ENCODE peak calls at places on chromosomes 5 and 9, in nine cellular contexts. K, F, C, Q, L, W, N, Z and O are unnamed samples.

GRCh38 chr5:151068571-151069197 is 12.2 kb downstream of the TNIP1 start:
- DNase-seq in W (peak; percentile 50), K (peak; percentile 38), Q (no peak), C (peak; percentile 74), N (peak; percentile 29), L (no peak), Z (no peak), F (no peak), O (no peak)

GRCh38 chr5:178538624-178539344 is 51.4 kb downstream of the COL23A1 start:
- DNase-seq in C (no peak), L (peak; percentile 10), Q (no peak), W (no peak), F (no peak), Z (no peak), K (peak; percentile 53), N (no peak), O (no peak)

GRCh38 chr5:87136096-87136495 is 131.6 kb upstream of the RASA1 start:
- DNase-seq in N (no peak), L (no peak), Q (no peak), Z (no peak), C (no peak), W (no peak), F (no peak), K (no peak), O (no peak)

GRCh38 chr5:67648201-67648671 is 451.6 kb upstream of the CD180 start:
- DNase-seq in K (peak; percentile 95), L (peak; percentile 94), N (peak; percentile 75), Z (peak; percentile 66), C (no peak), F (no peak), W (peak; percentile 63), Q (no peak), O (no peak)

GRCh38 chr5:29005386-29005785 is 1967.0 kb upstream of the CDH9 start:
- DNase-seq in K (no peak), Z (no peak), F (peak; percentile 29), Q (no peak), L (peak; percentile 4), N (no peak), W (no peak), C (no peak), O (peak; percentile 33)

GRCh38 chr9:16515879-16516289 is 354.6 kb downstream of the BNC2 start:
- DNase-seq in L (peak; percentile 91), Z (no peak), C (no peak), F (peak; percentile 72), Q (no peak), N (no peak), W (no peak), K (peak; percentile 76), O (peak; percentile 16)

GRCh38 chr9:106920701-106921283 is 57.8 kb downstream of the ZNF462 start:
- DNase-seq in K (peak; percentile 42), C (no peak), Q (peak; percentile 12), Z (no peak), L (peak; percentile 57), N (peak; percentile 56), F (peak; percentile 51), W (peak; percentile 65), O (no peak)

GRCh38 chr9:27749838-27750237 is 176.6 kb upstream of the C9orf72 start:
- DNase-seq in K (no peak), L (no peak), F (no peak), Z (no peak), W (no peak), Q (no peak), C (no peak), N (no peak), O (no peak)

GRCh38 chr9:89597711-89598707 is 6.8 kb upstream of the GADD45G start:
- DNase-seq in W (peak; percentile 66), Z (no peak), L (peak; percentile 80), K (peak; percentile 49), N (peak; percentile 46), C (peak; percentile 73), F (peak; percentile 74), Q (no peak), O (peak; percentile 68)

GRCh38 chr9:70602364-70603019 is 188.0 kb upstream of the KLF9 start:
- DNase-seq in Q (peak; percentile 65), L (peak; percentile 95), F (peak; percentile 73), C (peak; percentile 65), N (peak; percentile 50), W (peak; percentile 61), Z (no peak), K (peak; percentile 88), O (peak; percentile 49)

GRCh38 chr9:97555164-97555563 is 53.7 kb downstream of the TMOD1 start:
- DNase-seq in N (peak; percentile 72), L (peak; percentile 35), C (no peak), K (no peak), Z (no peak), Q (no peak), F (peak; percentile 63), W (no peak), O (no peak)

GRCh38 chr5:177404641-177405134 is 4.2 kb upstream of the PFN3 start:
- DNase-seq in F (no peak), Z (no peak), N (no peak), Q (no peak), L (no peak), W (no peak), C (no peak), K (no peak), O (no peak)

DNA sequence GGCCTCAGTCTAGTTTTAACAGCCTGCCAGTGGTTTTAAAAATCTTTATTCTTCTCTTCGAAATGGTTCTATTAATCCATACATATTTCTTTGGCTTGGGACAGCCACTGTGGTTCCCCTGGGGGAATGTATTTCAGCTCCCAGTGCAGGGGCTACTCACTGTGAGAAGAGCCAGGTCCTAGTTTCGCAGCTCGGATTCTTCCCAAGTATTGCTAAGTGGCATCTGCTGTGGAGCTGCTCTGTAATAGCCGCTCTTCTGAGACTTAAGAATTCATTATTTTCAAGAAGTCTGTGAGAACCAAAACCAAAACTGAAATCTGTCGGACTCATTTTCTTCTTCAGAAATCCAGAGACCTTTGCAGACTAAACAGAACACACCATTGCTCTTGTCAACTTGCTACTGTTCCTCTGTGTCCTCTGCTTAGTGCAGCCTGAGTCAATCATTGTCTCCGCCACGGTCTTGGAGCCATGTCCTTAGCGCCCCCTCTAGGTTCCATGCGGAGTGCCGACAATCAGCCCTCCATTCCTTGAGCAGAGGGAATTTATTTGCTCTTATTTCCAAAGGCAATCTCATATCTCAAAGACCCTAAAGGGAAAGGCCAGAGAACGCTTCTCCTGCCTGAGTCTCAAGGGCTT is 478.2 kb downstream of the SPATA31D1 start:
- DNase-seq in W (no peak), L (peak; percentile 20), N (peak; percentile 19), K (peak; percentile 25), F (peak; percentile 86), C (peak; percentile 70), Z (no peak), Q (no peak), O (peak; percentile 67)
- TF ChIP-seq CTCF in W (no peak), L (peak; percentile 42), N (peak; percentile 41), K (peak; percentile 52), F (peak; percentile 88), C (peak; percentile 35), Z (no peak), Q (peak; percentile 21), O (peak; percentile 52)

GRCh38 chr5:141412853-141413539 is at the start of gene PCDHGA10:
- DNase-seq in C (peak; percentile 86), W (peak; percentile 62), N (no peak), L (peak; percentile 83), F (peak; percentile 57), Z (peak; percentile 41), K (peak; percentile 78), Q (peak; percentile 71), O (peak; percentile 70)
- TF ChIP-seq CTCF in C (peak; percentile 77), W (peak; percentile 41), N (peak; percentile 59), L (peak; percentile 75), F (peak; percentile 41), Z (no peak), K (peak; percentile 82), Q (peak; percentile 84), O (peak; percentile 81)

DNA sequence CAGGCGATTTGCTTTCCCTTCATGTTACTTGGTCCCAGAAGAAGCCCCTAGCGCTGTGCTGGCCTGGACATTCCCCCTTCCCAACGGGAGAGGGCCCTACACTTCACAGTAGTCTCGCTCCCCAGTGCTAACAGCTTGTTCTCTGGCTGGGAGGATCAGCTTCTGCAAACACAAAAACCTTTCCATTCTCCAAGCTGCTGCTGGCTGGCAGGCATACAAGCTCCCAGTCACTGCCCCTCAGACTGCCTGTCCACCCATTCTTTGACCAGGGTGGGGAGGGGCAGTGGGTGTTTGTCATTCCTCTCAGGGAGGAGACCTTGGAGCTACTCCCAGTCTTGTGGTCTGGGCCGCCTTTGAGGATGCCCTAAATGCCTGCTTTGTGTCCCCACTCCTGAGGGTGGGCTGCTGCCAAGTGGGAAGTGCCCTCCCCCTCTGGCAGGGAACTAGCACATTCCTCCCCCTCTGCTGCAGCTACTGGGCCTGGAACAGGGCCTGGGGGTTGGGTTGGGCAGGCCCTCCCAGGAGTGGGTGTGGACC is 20.8 kb downstream of the ENHO start:
- DNase-seq in Q (no peak), W (peak; percentile 24), F (peak; percentile 77), K (peak; percentile 84), C (no peak), L (peak; percentile 62), Z (no peak), N (peak; percentile 62), O (no peak)
- TF ChIP-seq CTCF in Q (no peak), W (no peak), F (peak; percentile 49), K (peak; percentile 37), C (no peak), L (peak; percentile 62), Z (no peak), N (peak; percentile 55), O (no peak)

GRCh38 chr9:68947842-68948569 is 65.9 kb downstream of the PRKACG start:
- DNase-seq in L (no peak), Z (no peak), C (no peak), N (no peak), W (no peak), Q (no peak), F (no peak), K (no peak), O (no peak)

GRCh38 chr9:68947015-68947414 is 66.9 kb downstream of the PRKACG start:
- DNase-seq in W (no peak), Z (no peak), K (no peak), Q (no peak), L (no peak), F (no peak), N (no peak), C (no peak), O (no peak)

GRCh38 chr9:68950188-68950587 is 63.7 kb downstream of the PRKACG start:
- DNase-seq in W (no peak), N (no peak), Q (no peak), C (no peak), Z (no peak), F (no peak), L (no peak), K (no peak), O (no peak)

GRCh38 chr9:68950689-68951088 is 63.2 kb downstream of the PRKACG start:
- DNase-seq in N (no peak), W (no peak), Q (no peak), C (no peak), K (no peak), Z (no peak), L (no peak), F (no peak), O (no peak)

DNA sequence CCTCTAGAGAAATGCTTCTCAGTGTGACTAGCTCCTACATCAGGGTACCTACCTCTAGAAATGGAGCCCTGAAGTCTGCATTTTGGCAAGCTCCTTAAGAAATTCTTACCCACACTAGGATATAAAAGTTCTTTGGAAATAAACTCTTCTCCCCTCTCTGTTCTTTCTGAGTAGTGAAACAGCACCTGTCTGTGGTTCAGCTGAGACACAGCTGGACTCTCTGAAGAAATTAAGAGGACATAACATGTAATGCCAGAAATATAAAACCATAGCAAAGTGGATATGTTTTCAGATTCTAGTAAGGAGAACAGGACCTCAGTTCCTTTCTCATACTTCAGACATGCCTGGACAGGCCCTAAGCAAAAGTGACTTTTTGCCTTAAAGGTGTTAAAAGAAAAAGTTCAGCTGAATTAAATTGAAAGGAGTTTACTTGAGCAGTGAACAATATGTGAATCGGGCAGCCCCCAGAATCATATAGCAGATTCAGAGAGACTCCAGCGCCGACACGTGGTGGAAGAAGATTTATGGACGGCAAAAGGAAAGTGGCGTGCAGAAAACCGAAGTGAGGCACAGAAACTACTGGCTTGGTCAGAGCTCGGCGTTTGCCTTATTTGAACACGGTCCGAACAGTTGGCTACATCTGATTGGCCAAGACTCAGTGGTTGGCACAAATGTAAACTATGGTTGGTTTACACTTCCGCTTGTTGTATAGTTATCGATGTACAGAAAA is 64.5 kb downstream of the PRKACG start:
- DNase-seq in W (peak; percentile 34), F (no peak), K (peak; percentile 3), L (peak; percentile 30), N (no peak), Q (no peak), C (peak; percentile 51), Z (no peak), O (no peak)
- TF ChIP-seq CTCF in W (no peak), F (no peak), K (no peak), L (peak; percentile 49), N (peak; percentile 10), Q (no peak), C (peak; percentile 17), Z (no peak), O (no peak)